ENCODE peak calls at places on chromosomes 7 and 10, in seven cellular contexts. D is CD4-positive, alpha-beta T cell; E is SK-N-SH treated with all-trans-retinoic acid at 6 μM for 48 hours; N is foreskin keratinocyte; V is body of pancreas; I is heart left ventricle; T is activated CD8-positive, alpha-beta T cell treated with anti-CD3 and anti-CD28 coated beads, Interleukin-2, amount 10 ng/mL, durations not matched to agents 7 days and 5 days. L is an unnamed sample.

GRCh38 chr10:101066890-101067355 is 5.1 kb downstream of the KAZALD1 start:
- ATAC-seq in V (peak), E (peak), N (no peak), D (no peak), I (no peak), T (no peak), L (no peak)

GRCh38 chr7:35760082-35760770 is 40.6 kb upstream of the SEPTIN7 start:
- ATAC-seq in V (no peak), N (no peak), T (no peak), I (no peak), D (no peak), E (no peak), L (no peak)

GRCh38 chr7:1610678-1611302 is 41.0 kb upstream of the PSMG3 start:
- ATAC-seq in N (no peak), I (no peak), V (no peak), D (no peak), E (no peak), T (no peak), L (no peak)

GRCh38 chr10:77291596-77292505 is 345.8 kb downstream of the KCNMA1 start:
- ATAC-seq in N (peak), V (no peak), D (no peak), T (no peak), I (no peak), E (peak), L (no peak)

GRCh38 chr10:112751651-112752050 is 198.4 kb upstream of the TCF7L2 start:
- ATAC-seq in V (no peak), I (no peak), N (no peak), E (no peak), D (no peak), T (no peak), L (no peak)

GRCh38 chr10:102613286-102613685 is 31.0 kb upstream of the TRIM8 start:
- ATAC-seq in V (no peak), I (no peak), D (peak), E (no peak), N (no peak), T (peak), L (no peak)

GRCh38 chr10:66202101-66202500 is 723.7 kb upstream of the LRRTM3 start:
- ATAC-seq in T (no peak), D (no peak), E (no peak), V (no peak), I (no peak), N (no peak), L (no peak)

GRCh38 chr7:207418-208127 is 15.2 kb downstream of the FAM20C start:
- ATAC-seq in N (no peak), I (no peak), D (no peak), E (no peak), T (no peak), V (no peak), L (no peak)

GRCh38 chr10:105150486-105150885 is 509.4 kb downstream of the SORCS3 start:
- ATAC-seq in E (no peak), N (no peak), I (no peak), V (no peak), D (no peak), T (no peak), L (no peak)

GRCh38 chr10:7308826-7309225 is 102.0 kb downstream of the SFMBT2 start:
- ATAC-seq in E (no peak), I (no peak), V (no peak), D (no peak), T (no peak), N (no peak), L (no peak)

GRCh38 chr10:43236176-43236850 is 30.6 kb downstream of the RASGEF1A start:
- ATAC-seq in D (no peak), V (no peak), I (peak), N (peak), T (no peak), E (no peak), L (no peak)

GRCh38 chr10:114363745-114364460 is 40.4 kb downstream of the AFAP1L2 start:
- ATAC-seq in E (no peak), N (no peak), T (no peak), V (no peak), D (no peak), I (no peak), L (no peak)

GRCh38 chr7:147803625-147804024 is 786.9 kb upstream of the C7orf33 start:
- ATAC-seq in I (no peak), V (no peak), E (peak), D (no peak), N (no peak), T (no peak), L (no peak)

GRCh38 chr7:63899691-63900393 is 98.8 kb upstream of the ZNF722 start:
- ATAC-seq in T (peak), D (peak), N (no peak), I (peak), E (peak), V (peak), L (peak)

GRCh38 chr7:44615149-44615611 is 8.8 kb downstream of the OGDH start:
- ATAC-seq in D (peak), V (peak), I (peak), N (peak), T (peak), E (no peak), L (peak)

GRCh38 chr10:77974396-77975074 is 48.0 kb upstream of the DLG5 start:
- ATAC-seq in V (no peak), T (no peak), D (no peak), I (no peak), N (peak), E (peak), L (peak)

GRCh38 chr7:81186691-81187090 is 267.8 kb upstream of the SEMA3C start:
- ATAC-seq in D (no peak), I (no peak), N (no peak), T (no peak), V (no peak), E (no peak), L (no peak)

GRCh38 chr7:30019960-30020359 is 6.5 kb downstream of the FKBP14 start:
- ATAC-seq in I (no peak), E (peak), D (no peak), V (no peak), N (no peak), T (no peak), L (no peak)

GRCh38 chr7:762891-763290 is 35.8 kb upstream of the PRKAR1B start:
- ATAC-seq in T (no peak), I (no peak), N (no peak), D (no peak), V (no peak), E (no peak), L (no peak)

GRCh38 chr7:47484923-47485639 is 96.8 kb downstream of the TNS3 start:
- ATAC-seq in D (no peak), T (no peak), E (peak), V (peak), N (no peak), I (peak), L (no peak)

GRCh38 chr7:156206174-156206573 is 393.9 kb upstream of the SHH start:
- ATAC-seq in E (no peak), I (no peak), N (no peak), V (no peak), D (no peak), T (no peak), L (no peak)

GRCh38 chr10:9762966-9763656 is 1254.6 kb upstream of the CELF2 start:
- ATAC-seq in D (no peak), I (no peak), T (no peak), N (no peak), E (no peak), V (no peak), L (no peak)

GRCh38 chr7:27143022-27143949 is at the start of gene HOXA5:
- ATAC-seq in D (no peak), T (no peak), E (peak), V (peak), I (no peak), N (peak), L (peak)

GRCh38 chr10:124734311-124735166 is 9.6 kb downstream of the FAM53B start:
- ATAC-seq in T (peak), I (no peak), E (no peak), D (peak), V (no peak), N (no peak), L (no peak)

GRCh38 chr10:92880233-92880861 is 32.0 kb downstream of the EXOC6 start:
- ATAC-seq in V (peak), E (peak), D (peak), T (no peak), N (peak), I (no peak), L (peak)

GRCh38 chr10:132840698-132841097 is 54.8 kb upstream of the NKX6-2 start:
- ATAC-seq in I (no peak), D (no peak), V (no peak), E (no peak), N (no peak), T (no peak), L (no peak)

GRCh38 chr10:119116326-119116951 is 12.5 kb downstream of the DENND10 start:
- ATAC-seq in D (no peak), T (no peak), E (no peak), N (no peak), I (no peak), V (no peak), L (no peak)

GRCh38 chr7:44637788-44638594 is 31.6 kb downstream of the OGDH start:
- ATAC-seq in E (peak), N (peak), I (no peak), D (peak), V (no peak), T (peak), L (peak)

GRCh38 chr7:99108615-99109014 is 35.3 kb downstream of the SMURF1 start:
- ATAC-seq in T (no peak), I (no peak), V (no peak), E (peak), D (no peak), N (peak), L (no peak)

GRCh38 chr7:64876792-64877713 is 26.0 kb upstream of the ZNF273 start:
- ATAC-seq in N (peak), I (peak), E (peak), D (peak), T (peak), V (peak), L (peak)

GRCh38 chr10:30219977-30220751 is 128.9 kb downstream of the MTPAP start:
- ATAC-seq in V (no peak), E (no peak), T (no peak), I (no peak), D (no peak), N (peak), L (peak)

GRCh38 chr10:68955414-68955785 is 570 bp upstream of the DDX21 start:
- ATAC-seq in N (peak), V (no peak), T (peak), E (peak), D (peak), I (no peak), L (peak)

GRCh38 chr10:101007915-101008822 is 8.6 kb downstream of the LZTS2 start:
- ATAC-seq in D (no peak), T (no peak), V (no peak), E (no peak), N (no peak), I (no peak), L (no peak)

GRCh38 chr10:121106607-121107006 is 255.4 kb downstream of the WDR11 start:
- ATAC-seq in T (no peak), N (no peak), I (no peak), V (no peak), D (no peak), E (no peak), L (no peak)

GRCh38 chr7:157219154-157219553 is 80.4 kb downstream of the UBE3C start:
- ATAC-seq in N (no peak), E (no peak), T (no peak), D (no peak), I (no peak), V (peak), L (no peak)

GRCh38 chr10:132229834-132230556 is 43.2 kb downstream of the DPYSL4 start:
- ATAC-seq in I (peak), D (peak), N (peak), T (peak), E (no peak), V (no peak), L (peak)

GRCh38 chr10:124691448-124692435 is 52.4 kb downstream of the FAM53B start:
- ATAC-seq in I (peak), N (no peak), E (no peak), D (no peak), V (no peak), T (no peak), L (no peak)